ENCODE peak calls at places on chromosomes 12 and 14, in four cellular contexts. Y is H1, G is fibroblast of the aortic adventitia, V is cardiac fibroblast. F is an unnamed sample.

GRCh38 chr12:102948941-102949352 is 8.5 kb upstream of the ASCL1 start:
- DNase-seq in Y (peak), G (peak), V (peak), F (peak)

GRCh38 chr14:76500011-76500410 is 124.1 kb downstream of the ESRRB start:
- DNase-seq in Y (no peak), G (peak), V (peak), F (peak)

GRCh38 chr14:48584031-48584430 is 908.6 kb upstream of the MDGA2 start:
- DNase-seq in Y (no peak), G (no peak), V (peak), F (peak)

GRCh38 chr14:95490727-95491451 is 25.6 kb downstream of the SYNE3 start:
- DNase-seq in Y (no peak), G (peak), V (no peak), F (peak)

GRCh38 chr14:56247495-56248087 is 129.4 kb downstream of the PELI2 start:
- DNase-seq in Y (no peak), G (peak), V (peak), F (no peak)

GRCh38 chr12:63083046-63083445 is 68.0 kb downstream of the AVPR1A start:
- DNase-seq in Y (no peak), G (no peak), V (no peak), F (no peak)

GRCh38 chr14:36952702-36953101 is 219.7 kb downstream of the SLC25A21 start:
- DNase-seq in Y (no peak), G (no peak), V (peak), F (peak)

GRCh38 chr12:51905507-51906438 is 1.5 kb upstream of the ACVRL1 start:
- DNase-seq in Y (no peak), G (peak), V (peak), F (no peak)

GRCh38 chr12:59940676-59941342 is 345.0 kb downstream of the SLC16A7 start:
- DNase-seq in Y (no peak), G (no peak), V (no peak), F (no peak)

GRCh38 chr12:131710464-131711457 is at the start of gene SFSWAP:
- DNase-seq in Y (peak), G (peak), V (peak), F (peak)

GRCh38 chr14:63909984-63910383 is 57.2 kb downstream of the SYNE2 start:
- DNase-seq in Y (no peak), G (peak), V (peak), F (no peak)

GRCh38 chr12:41205070-41205715 is 17.1 kb downstream of the PDZRN4 start:
- DNase-seq in Y (no peak), G (no peak), V (no peak), F (no peak)

GRCh38 chr14:82366803-82367202 is 833.1 kb upstream of the SEL1L start:
- DNase-seq in Y (no peak), G (no peak), V (no peak), F (no peak)

GRCh38 chr12:91804533-91804932 is 341.1 kb downstream of the BTG1 start:
- DNase-seq in Y (no peak), G (no peak), V (peak), F (no peak)

GRCh38 chr12:12890492-12890814 is 909 bp upstream of the GPRC5A start:
- DNase-seq in Y (no peak), G (no peak), V (no peak), F (peak)

GRCh38 chr12:12893438-12893837 is 2.1 kb downstream of the GPRC5A start:
- DNase-seq in Y (no peak), G (peak), V (no peak), F (no peak)

GRCh38 chr12:12890815-12891645 is at the start of gene GPRC5A:
- DNase-seq in Y (peak), G (peak), V (peak), F (peak)

GRCh38 chr12:12891646-12892355 is 439 bp downstream of the GPRC5A start:
- DNase-seq in Y (no peak), G (peak), V (no peak), F (no peak)

GRCh38 chr12:12892670-12893290 is 1.4 kb downstream of the GPRC5A start:
- DNase-seq in Y (no peak), G (no peak), V (no peak), F (no peak)
- H3K4me3 ChIP-seq in Y (no peak), G (peak), V (peak), F (peak)

DNA sequence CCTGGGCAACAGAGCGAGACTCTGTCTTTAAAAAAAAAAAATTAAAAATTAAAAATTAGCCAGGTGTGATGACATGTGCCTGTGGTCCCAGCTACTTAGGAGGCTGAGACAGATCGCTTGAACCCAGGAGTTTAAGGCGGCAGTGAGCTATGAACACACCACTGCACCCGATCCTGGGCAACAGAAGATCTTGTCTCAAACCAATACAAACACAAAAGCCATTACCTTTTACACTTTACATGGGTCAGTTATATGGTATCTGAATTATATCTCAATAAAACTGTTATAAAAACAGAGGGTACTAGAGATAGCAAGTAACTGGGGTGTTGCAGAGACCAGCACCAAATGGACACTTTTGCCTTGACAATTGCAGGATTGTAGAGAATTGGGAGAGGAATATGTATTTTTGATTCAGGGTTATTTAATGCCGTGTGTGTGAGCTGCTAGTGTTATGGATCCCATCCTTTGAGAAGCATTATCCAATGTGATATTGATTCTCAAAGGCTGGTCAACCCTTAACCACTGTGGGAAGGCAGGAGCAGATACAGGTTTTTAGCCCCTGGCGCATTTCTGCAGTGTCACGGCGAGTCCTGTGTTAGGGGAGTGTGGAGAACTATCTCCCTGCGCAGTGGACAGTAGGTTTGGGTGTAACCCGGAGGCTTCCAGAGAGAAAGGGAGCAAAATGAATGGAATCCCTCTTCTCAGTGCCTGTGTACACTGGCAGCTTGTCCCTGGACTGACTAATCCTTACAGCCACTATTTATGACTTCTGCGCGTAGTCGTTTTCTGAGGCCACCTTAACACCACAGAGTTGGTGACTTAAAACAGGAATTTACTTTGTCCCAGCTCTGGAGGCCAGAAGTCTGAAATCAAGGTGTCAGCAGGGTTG is 4.3 kb downstream of the PSMD9 start:
- DNase-seq in Y (no peak), G (no peak), V (no peak), F (no peak)
- H3K4me3 ChIP-seq in Y (no peak), G (no peak), V (no peak), F (no peak)

GRCh38 chr12:76018672-76019071 is 12.9 kb downstream of the PHLDA1 start:
- DNase-seq in Y (no peak), G (no peak), V (no peak), F (no peak)
- H3K4me3 ChIP-seq in Y (no peak), G (no peak), V (no peak), F (no peak)

DNA sequence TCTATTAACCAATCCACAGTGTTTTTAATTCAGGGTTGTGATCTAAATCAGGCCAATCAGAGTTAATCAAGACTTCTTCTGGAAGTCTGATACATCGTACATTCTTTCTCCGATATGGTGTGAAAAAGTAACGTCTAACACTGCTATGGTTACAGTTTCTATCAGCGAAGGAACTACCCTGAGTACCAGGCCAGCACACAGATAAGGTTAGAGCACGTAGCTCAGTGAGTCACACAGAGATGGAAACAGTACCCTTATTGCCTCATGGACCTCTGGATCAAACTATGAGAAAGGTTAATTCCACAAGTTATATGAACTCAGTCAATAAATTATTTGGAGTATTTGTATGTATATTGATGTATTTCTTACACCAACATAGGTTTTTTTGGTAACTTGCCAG is 3.3 kb downstream of the OR6C68 start:
- DNase-seq in Y (no peak), G (no peak), V (no peak), F (no peak)
- H3K4me3 ChIP-seq in Y (no peak), G (no peak), V (no peak), F (no peak)

GRCh38 chr12:25960926-25961325 is 2.4 kb downstream of the RASSF8 start:
- DNase-seq in Y (no peak), G (peak), V (no peak), F (no peak)
- H3K4me3 ChIP-seq in Y (peak), G (peak), V (peak), F (no peak)

GRCh38 chr14:62431496-62431895 is 613.8 kb downstream of the KCNH5 start:
- DNase-seq in Y (no peak), G (no peak), V (no peak), F (no peak)

GRCh38 chr14:62439210-62439609 is 606.0 kb downstream of the KCNH5 start:
- DNase-seq in Y (no peak), G (no peak), V (no peak), F (no peak)

GRCh38 chr14:62432955-62433354 is 612.3 kb downstream of the KCNH5 start:
- DNase-seq in Y (no peak), G (no peak), V (no peak), F (no peak)

GRCh38 chr14:62436256-62436655 is 609.0 kb downstream of the KCNH5 start:
- DNase-seq in Y (no peak), G (no peak), V (peak), F (no peak)
- H3K4me3 ChIP-seq in Y (no peak), G (no peak), V (no peak), F (no peak)

GRCh38 chr14:65077318-65077717 is 25.0 kb downstream of the MAX start:
- DNase-seq in Y (no peak), G (no peak), V (no peak), F (no peak)

GRCh38 chr14:65075628-65076325 is 26.5 kb downstream of the MAX start:
- DNase-seq in Y (no peak), G (no peak), V (no peak), F (no peak)

GRCh38 chr14:65079788-65080187 is 22.5 kb downstream of the MAX start:
- DNase-seq in Y (no peak), G (no peak), V (no peak), F (no peak)

GRCh38 chr14:65080954-65081747 is 21.2 kb downstream of the MAX start:
- DNase-seq in Y (no peak), G (peak), V (no peak), F (no peak)

GRCh38 chr14:65079201-65079600 is 23.1 kb downstream of the MAX start:
- DNase-seq in Y (no peak), G (no peak), V (peak), F (no peak)
- H3K4me3 ChIP-seq in Y (no peak), G (no peak), V (no peak), F (no peak)

F was measured in MG63.